ENCODE peak calls at places on chromosomes 16 and 17, in eight cellular contexts. One of them, this sample, is unnamed.

GRCh38 chr16:56332464-56333079 is 92.8 kb downstream of the AMFR start:
- DNase-seq in A549: peak; percentile 86
- DNase-seq in CD8-positive, alpha-beta memory T cell: no peak
- DNase-seq in spleen: no peak
- DNase-seq in transverse colon: peak; percentile 67
- DNase-seq in GM12878: no peak
- DNase-seq in GM23248: peak; percentile 87
- DNase-seq in ovary: peak; percentile 44
- DNase-seq in this sample: peak; percentile 88

GRCh38 chr17:62882284-62882683 is 74.2 kb upstream of the MARCHF10 start:
- DNase-seq in spleen: no peak
- DNase-seq in A549: no peak
- DNase-seq in GM23248: no peak
- DNase-seq in GM12878: no peak
- DNase-seq in transverse colon: no peak
- DNase-seq in ovary: no peak
- DNase-seq in CD8-positive, alpha-beta memory T cell: no peak
- DNase-seq in this sample: no peak

GRCh38 chr16:4021070-4021779 is 95.0 kb downstream of the ADCY9 start:
- DNase-seq in GM23248: peak; percentile 14
- DNase-seq in spleen: no peak
- DNase-seq in ovary: no peak
- DNase-seq in transverse colon: peak; percentile 87
- DNase-seq in GM12878: no peak
- DNase-seq in CD8-positive, alpha-beta memory T cell: no peak
- DNase-seq in A549: peak; percentile 25
- DNase-seq in this sample: peak; percentile 55

GRCh38 chr17:59804910-59805381 is 87.8 kb downstream of the TUBD1 start:
- DNase-seq in A549: peak; percentile 89
- DNase-seq in transverse colon: no peak
- DNase-seq in GM12878: no peak
- DNase-seq in GM23248: peak; percentile 53
- DNase-seq in ovary: no peak
- DNase-seq in CD8-positive, alpha-beta memory T cell: no peak
- DNase-seq in spleen: no peak
- DNase-seq in this sample: no peak

GRCh38 chr16:75244844-75245758 is 6.3 kb downstream of the BCAR1 start:
- DNase-seq in GM23248: peak; percentile 99
- DNase-seq in spleen: no peak
- DNase-seq in A549: peak; percentile 80
- DNase-seq in CD8-positive, alpha-beta memory T cell: no peak
- DNase-seq in ovary: peak; percentile 84
- DNase-seq in GM12878: no peak
- DNase-seq in transverse colon: peak; percentile 74
- DNase-seq in this sample: peak; percentile 74

GRCh38 chr17:8619294-8619693 is 11.2 kb downstream of the MYH10 start:
- DNase-seq in A549: no peak
- DNase-seq in spleen: no peak
- DNase-seq in GM12878: no peak
- DNase-seq in GM23248: no peak
- DNase-seq in transverse colon: no peak
- DNase-seq in CD8-positive, alpha-beta memory T cell: no peak
- DNase-seq in ovary: no peak
- DNase-seq in this sample: no peak

GRCh38 chr17:35795007-35795870 is at the start of gene MMP28:
- DNase-seq in spleen: peak; percentile 82
- DNase-seq in GM12878: no peak
- DNase-seq in GM23248: peak; percentile 54
- DNase-seq in CD8-positive, alpha-beta memory T cell: no peak
- DNase-seq in A549: peak; percentile 52
- DNase-seq in transverse colon: peak; percentile 84
- DNase-seq in ovary: no peak
- DNase-seq in this sample: peak; percentile 54

GRCh38 chr16:19235886-19236285 is 49.6 kb upstream of the CLEC19A start:
- DNase-seq in ovary: no peak
- DNase-seq in CD8-positive, alpha-beta memory T cell: no peak
- DNase-seq in spleen: no peak
- DNase-seq in GM12878: no peak
- DNase-seq in transverse colon: no peak
- DNase-seq in GM23248: no peak
- DNase-seq in A549: no peak
- DNase-seq in this sample: no peak

GRCh38 chr16:11295672-11296071 is 14.5 kb upstream of the PRM1 start:
- DNase-seq in ovary: no peak
- DNase-seq in GM12878: no peak
- DNase-seq in GM23248: no peak
- DNase-seq in transverse colon: no peak
- DNase-seq in A549: no peak
- DNase-seq in CD8-positive, alpha-beta memory T cell: no peak
- DNase-seq in spleen: no peak
- DNase-seq in this sample: no peak

GRCh38 chr16:75653926-75654325 is 6.4 kb downstream of the TERF2IP start:
- DNase-seq in CD8-positive, alpha-beta memory T cell: no peak
- DNase-seq in A549: no peak
- DNase-seq in GM12878: no peak
- DNase-seq in transverse colon: no peak
- DNase-seq in spleen: no peak
- DNase-seq in ovary: no peak
- DNase-seq in GM23248: peak; percentile 70
- DNase-seq in this sample: no peak

GRCh38 chr16:28259091-28259780 is 33.1 kb upstream of the SBK1 start:
- DNase-seq in A549: no peak
- DNase-seq in spleen: no peak
- DNase-seq in GM23248: no peak
- DNase-seq in GM12878: no peak
- DNase-seq in ovary: no peak
- DNase-seq in transverse colon: no peak
- DNase-seq in CD8-positive, alpha-beta memory T cell: no peak
- DNase-seq in this sample: no peak
- H3K4me3 ChIP-seq in A549: no peak overlapping the region
- H3K4me3 ChIP-seq in spleen: peak overlapping the region; percentile 54
- H3K4me3 ChIP-seq in GM23248: no peak overlapping the region
- H3K4me3 ChIP-seq in GM12878: no peak overlapping the region
- H3K4me3 ChIP-seq in ovary: no peak overlapping the region
- H3K4me3 ChIP-seq in transverse colon: no peak overlapping the region
- H3K4me3 ChIP-seq in CD8-positive, alpha-beta memory T cell: no peak overlapping the region
- H3K4me3 ChIP-seq in this sample: no peak overlapping the region

GRCh38 chr17:76077582-76078110 is 1.3 kb upstream of the ZACN start:
- DNase-seq in spleen: no peak
- DNase-seq in GM23248: no peak
- DNase-seq in GM12878: no peak
- DNase-seq in ovary: no peak
- DNase-seq in transverse colon: no peak
- DNase-seq in CD8-positive, alpha-beta memory T cell: no peak
- DNase-seq in A549: no peak
- DNase-seq in this sample: no peak
- H3K4me1 ChIP-seq in spleen: peaks cover 64% of the 10 kb centered on the region
- H3K4me1 ChIP-seq in GM23248: no peaks in the 10 kb centered on the region
- H3K4me1 ChIP-seq in GM12878: no peaks in the 10 kb centered on the region
- H3K4me1 ChIP-seq in ovary: peaks cover 24% of the 10 kb centered on the region
- H3K4me1 ChIP-seq in transverse colon: peaks cover 30% of the 10 kb centered on the region
- H3K4me1 ChIP-seq in CD8-positive, alpha-beta memory T cell: peaks cover 51% of the 10 kb centered on the region
- H3K4me1 ChIP-seq in A549: peaks cover 18% of the 10 kb centered on the region
- H3K4me1 ChIP-seq in this sample: no peaks in the 10 kb centered on the region

GRCh38 chr17:33982872-33983271 is 272.2 kb upstream of the CCL2 start:
- DNase-seq in spleen: no peak
- DNase-seq in A549: no peak
- DNase-seq in transverse colon: no peak
- DNase-seq in GM23248: no peak
- DNase-seq in ovary: no peak
- DNase-seq in GM12878: no peak
- DNase-seq in CD8-positive, alpha-beta memory T cell: no peak
- DNase-seq in this sample: no peak

GRCh38 chr17:33983824-33984574 is 271.1 kb upstream of the CCL2 start:
- DNase-seq in ovary: no peak
- DNase-seq in GM23248: no peak
- DNase-seq in A549: no peak
- DNase-seq in CD8-positive, alpha-beta memory T cell: no peak
- DNase-seq in transverse colon: no peak
- DNase-seq in GM12878: no peak
- DNase-seq in spleen: no peak
- DNase-seq in this sample: no peak

GRCh38 chr17:33987162-33987561 is 267.9 kb upstream of the CCL2 start:
- DNase-seq in transverse colon: peak; percentile 20
- DNase-seq in GM23248: no peak
- DNase-seq in A549: no peak
- DNase-seq in spleen: no peak
- DNase-seq in ovary: no peak
- DNase-seq in GM12878: no peak
- DNase-seq in CD8-positive, alpha-beta memory T cell: no peak
- DNase-seq in this sample: no peak

GRCh38 chr17:33986566-33986965 is 268.5 kb upstream of the CCL2 start:
- DNase-seq in CD8-positive, alpha-beta memory T cell: no peak
- DNase-seq in spleen: no peak
- DNase-seq in GM12878: no peak
- DNase-seq in ovary: no peak
- DNase-seq in transverse colon: no peak
- DNase-seq in GM23248: no peak
- DNase-seq in A549: no peak
- DNase-seq in this sample: no peak

GRCh38 chr17:33986088-33986487 is 269.0 kb upstream of the CCL2 start:
- DNase-seq in A549: no peak
- DNase-seq in GM12878: no peak
- DNase-seq in spleen: no peak
- DNase-seq in transverse colon: no peak
- DNase-seq in GM23248: no peak
- DNase-seq in CD8-positive, alpha-beta memory T cell: no peak
- DNase-seq in ovary: no peak
- DNase-seq in this sample: no peak
- H3K4me3 ChIP-seq in A549: no peak overlapping the region
- H3K4me3 ChIP-seq in GM12878: no peak overlapping the region
- H3K4me3 ChIP-seq in spleen: no peak overlapping the region
- H3K4me3 ChIP-seq in transverse colon: no peak overlapping the region
- H3K4me3 ChIP-seq in GM23248: no peak overlapping the region
- H3K4me3 ChIP-seq in CD8-positive, alpha-beta memory T cell: no peak overlapping the region
- H3K4me3 ChIP-seq in ovary: no peak overlapping the region
- H3K4me3 ChIP-seq in this sample: no peak overlapping the region

DNA sequence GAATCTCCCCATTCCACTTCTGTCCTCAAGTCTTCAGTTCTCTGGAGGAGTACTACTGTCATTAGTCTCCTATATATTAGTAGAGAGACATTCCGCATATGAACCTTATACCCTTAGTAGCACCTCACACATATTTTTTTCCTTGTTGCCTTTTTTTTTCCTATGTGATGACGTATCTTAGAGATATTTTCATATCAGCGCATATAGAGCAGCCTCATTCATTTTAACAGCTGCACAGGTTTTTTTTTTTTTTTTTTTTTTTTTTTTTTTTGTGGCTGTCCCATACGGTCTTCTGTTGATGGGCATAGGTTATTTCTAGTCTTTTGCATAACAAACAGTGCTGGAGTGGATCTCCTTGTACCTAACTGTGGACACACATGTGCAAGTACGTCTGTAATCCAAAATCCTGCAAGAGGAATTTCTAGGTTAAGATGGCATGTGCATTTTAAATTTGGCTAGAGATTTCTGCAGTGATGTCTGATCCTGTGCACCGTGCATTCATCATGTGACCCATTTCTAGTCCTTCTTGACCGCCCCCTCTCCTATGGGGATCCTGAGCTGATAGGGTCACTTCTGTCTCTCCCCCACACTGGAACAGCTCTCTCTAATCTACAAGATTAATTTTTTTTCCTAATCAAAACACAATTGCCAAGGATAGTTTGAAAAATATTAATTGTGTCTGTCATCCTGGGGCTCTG is 64.8 kb downstream of the PRKCB start:
- DNase-seq in A549: no peak
- DNase-seq in spleen: no peak
- DNase-seq in CD8-positive, alpha-beta memory T cell: no peak
- DNase-seq in GM12878: no peak
- DNase-seq in transverse colon: no peak
- DNase-seq in GM23248: no peak
- DNase-seq in ovary: no peak
- DNase-seq in this sample: no peak
- H3K4me1 ChIP-seq in A549: peaks cover 27% of the 10 kb centered on the region
- H3K4me1 ChIP-seq in spleen: peaks cover 76% of the 10 kb centered on the region
- H3K4me1 ChIP-seq in CD8-positive, alpha-beta memory T cell: peaks cover 44% of the 10 kb centered on the region
- H3K4me1 ChIP-seq in GM12878: peaks cover 12% of the 10 kb centered on the region
- H3K4me1 ChIP-seq in transverse colon: no peaks in the 10 kb centered on the region
- H3K4me1 ChIP-seq in GM23248: peaks cover 5% of the 10 kb centered on the region
- H3K4me1 ChIP-seq in ovary: no peaks in the 10 kb centered on the region
- H3K4me1 ChIP-seq in this sample: no peaks in the 10 kb centered on the region